ENCODE peak calls at places on chromosomes 11 and 22, in five cellular contexts. One of them, this sample, is unnamed.

GRCh38 chr11:9462172-9462799 is 1.5 kb downstream of the ZNF143 start:
- DNase-seq in effector memory CD4-positive, alpha-beta T cell: no peak
- DNase-seq in T47D: no peak
- DNase-seq in EL: peak; percentile 38
- DNase-seq in GM10248: no peak
- DNase-seq in this sample: no peak

GRCh38 chr22:19179472-19180048 is 1.0 kb upstream of the SLC25A1 start:
- DNase-seq in effector memory CD4-positive, alpha-beta T cell: no peak
- DNase-seq in T47D: peak; percentile 82
- DNase-seq in EL: peak; percentile 83
- DNase-seq in GM10248: peak; percentile 84
- DNase-seq in this sample: peak; percentile 87

GRCh38 chr22:35630387-35630793 is 13.3 kb upstream of the MB start:
- DNase-seq in effector memory CD4-positive, alpha-beta T cell: no peak
- DNase-seq in T47D: peak; percentile 83
- DNase-seq in EL: peak; percentile 83
- DNase-seq in GM10248: no peak
- DNase-seq in this sample: no peak

GRCh38 chr11:41316726-41317125 is 142.7 kb downstream of the LRRC4C start:
- DNase-seq in effector memory CD4-positive, alpha-beta T cell: no peak
- DNase-seq in T47D: no peak
- DNase-seq in EL: no peak
- DNase-seq in GM10248: no peak
- DNase-seq in this sample: no peak

GRCh38 chr11:15568440-15568839 is 453.7 kb downstream of the INSC start:
- DNase-seq in effector memory CD4-positive, alpha-beta T cell: no peak
- DNase-seq in T47D: peak; percentile 89
- DNase-seq in EL: no peak
- DNase-seq in GM10248: no peak
- DNase-seq in this sample: no peak

GRCh38 chr11:3206922-3207204 is 11.8 kb downstream of the MRGPRG start:
- DNase-seq in effector memory CD4-positive, alpha-beta T cell: no peak
- DNase-seq in T47D: no peak
- DNase-seq in EL: no peak
- DNase-seq in GM10248: no peak
- DNase-seq in this sample: no peak

GRCh38 chr11:74662487-74663103 is 68.6 kb downstream of the CHRDL2 start:
- DNase-seq in effector memory CD4-positive, alpha-beta T cell: no peak
- DNase-seq in T47D: no peak
- DNase-seq in EL: no peak
- DNase-seq in GM10248: no peak
- DNase-seq in this sample: no peak

GRCh38 chr22:37018815-37019308 is 385 bp downstream of the TST start:
- DNase-seq in effector memory CD4-positive, alpha-beta T cell: no peak
- DNase-seq in T47D: peak; percentile 20
- DNase-seq in EL: peak; percentile 65
- DNase-seq in GM10248: no peak
- DNase-seq in this sample: no peak

GRCh38 chr22:48929276-48929790 is 898.3 kb downstream of the BRD1 start:
- DNase-seq in effector memory CD4-positive, alpha-beta T cell: no peak
- DNase-seq in T47D: no peak
- DNase-seq in EL: no peak
- DNase-seq in GM10248: no peak
- DNase-seq in this sample: no peak

GRCh38 chr11:118640332-118641154 is 33.1 kb downstream of the PHLDB1 start:
- DNase-seq in effector memory CD4-positive, alpha-beta T cell: no peak
- DNase-seq in T47D: peak; percentile 73
- DNase-seq in EL: no peak
- DNase-seq in GM10248: no peak
- DNase-seq in this sample: no peak

GRCh38 chr11:1153951-1154487 is 3.7 kb upstream of the MUC5AC start:
- DNase-seq in effector memory CD4-positive, alpha-beta T cell: no peak
- DNase-seq in T47D: peak; percentile 20
- DNase-seq in EL: peak; percentile 99
- DNase-seq in GM10248: peak; percentile 13
- DNase-seq in this sample: no peak

GRCh38 chr11:111745719-111746504 is 20.3 kb downstream of the PPP2R1B start:
- DNase-seq in effector memory CD4-positive, alpha-beta T cell: no peak
- DNase-seq in T47D: no peak
- DNase-seq in EL: peak; percentile 61
- DNase-seq in GM10248: no peak
- DNase-seq in this sample: no peak

GRCh38 chr11:2313051-2313951 is 11.5 kb downstream of the TSPAN32 start:
- DNase-seq in effector memory CD4-positive, alpha-beta T cell: no peak
- DNase-seq in T47D: no peak
- DNase-seq in EL: no peak
- DNase-seq in GM10248: no peak
- DNase-seq in this sample: no peak

GRCh38 chr11:2581931-2582435 is 117.8 kb downstream of the KCNQ1OT1 start:
- DNase-seq in effector memory CD4-positive, alpha-beta T cell: no peak
- DNase-seq in T47D: no peak
- DNase-seq in EL: no peak
- DNase-seq in GM10248: no peak
- DNase-seq in this sample: no peak

GRCh38 chr22:26045051-26045450 is 124.2 kb upstream of the SEZ6L start:
- DNase-seq in effector memory CD4-positive, alpha-beta T cell: no peak
- DNase-seq in T47D: no peak
- DNase-seq in EL: no peak
- DNase-seq in GM10248: no peak
- DNase-seq in this sample: no peak

GRCh38 chr22:28904211-28904808 is 20.9 kb downstream of the ZNRF3 start:
- DNase-seq in effector memory CD4-positive, alpha-beta T cell: no peak
- DNase-seq in T47D: no peak
- DNase-seq in EL: peak; percentile 53
- DNase-seq in GM10248: no peak
- DNase-seq in this sample: no peak

GRCh38 chr22:25388866-25389540 is 169.6 kb downstream of the CRYBB2 start:
- DNase-seq in effector memory CD4-positive, alpha-beta T cell: no peak
- DNase-seq in T47D: no peak
- DNase-seq in EL: no peak
- DNase-seq in GM10248: no peak
- DNase-seq in this sample: no peak

GRCh38 chr22:41021655-41022454 is 70.5 kb upstream of the EP300 start:
- DNase-seq in effector memory CD4-positive, alpha-beta T cell: peak; percentile 12
- DNase-seq in T47D: peak; percentile 64
- DNase-seq in EL: peak; percentile 76
- DNase-seq in GM10248: peak; percentile 81
- DNase-seq in this sample: peak; percentile 69

GRCh38 chr11:14304601-14305000 is 54.4 kb downstream of the RRAS2 start:
- DNase-seq in effector memory CD4-positive, alpha-beta T cell: no peak
- DNase-seq in T47D: no peak
- DNase-seq in EL: no peak
- DNase-seq in GM10248: no peak
- DNase-seq in this sample: no peak

GRCh38 chr11:8183136-8183535 is 14.3 kb upstream of the RIC3 start:
- DNase-seq in effector memory CD4-positive, alpha-beta T cell: no peak
- DNase-seq in T47D: no peak
- DNase-seq in EL: no peak
- DNase-seq in GM10248: no peak
- DNase-seq in this sample: no peak

GRCh38 chr11:14270690-14271542 is 88.1 kb downstream of the RRAS2 start:
- DNase-seq in effector memory CD4-positive, alpha-beta T cell: no peak
- DNase-seq in T47D: no peak
- DNase-seq in EL: no peak
- DNase-seq in GM10248: peak; percentile 44
- DNase-seq in this sample: peak; percentile 36

GRCh38 chr11:57481915-57482781 is 21.8 kb downstream of the RTN4RL2 start:
- DNase-seq in effector memory CD4-positive, alpha-beta T cell: no peak
- DNase-seq in T47D: no peak
- DNase-seq in EL: no peak
- DNase-seq in GM10248: no peak
- DNase-seq in this sample: no peak

GRCh38 chr11:18001191-18001590 is 11.7 kb downstream of the SERGEF start:
- DNase-seq in effector memory CD4-positive, alpha-beta T cell: no peak
- DNase-seq in T47D: no peak
- DNase-seq in EL: no peak
- DNase-seq in GM10248: no peak
- DNase-seq in this sample: no peak

GRCh38 chr11:125933030-125933813 is 12.6 kb upstream of the VSIG10L2 start:
- DNase-seq in effector memory CD4-positive, alpha-beta T cell: no peak
- DNase-seq in T47D: no peak
- DNase-seq in EL: no peak
- DNase-seq in GM10248: no peak
- DNase-seq in this sample: no peak

GRCh38 chr22:41976070-41976901 is 7.0 kb downstream of the SEPTIN3 start:
- DNase-seq in effector memory CD4-positive, alpha-beta T cell: peak; percentile 27
- DNase-seq in T47D: peak; percentile 35
- DNase-seq in EL: no peak
- DNase-seq in GM10248: peak; percentile 51
- DNase-seq in this sample: peak; percentile 45

GRCh38 chr11:16771350-16772140 is 33.1 kb downstream of the C11orf58 start:
- DNase-seq in effector memory CD4-positive, alpha-beta T cell: no peak
- DNase-seq in T47D: no peak
- DNase-seq in EL: no peak
- DNase-seq in GM10248: no peak
- DNase-seq in this sample: peak; percentile 61

GRCh38 chr11:112219476-112220232 is 6.6 kb upstream of the PTS start:
- DNase-seq in effector memory CD4-positive, alpha-beta T cell: peak; percentile 11
- DNase-seq in T47D: peak; percentile 84
- DNase-seq in EL: peak; percentile 76
- DNase-seq in GM10248: peak; percentile 68
- DNase-seq in this sample: peak; percentile 66

This sample was measured in MM.1S.